ENCODE peak calls at places on chromosomes 12 and 14, in four cellular contexts. V, R, W and B are unnamed samples.

GRCh38 chr14:90060312-90060964 is 1.4 kb upstream of the KCNK13 start:
- DNase-seq in W (no peak), V (peak; percentile 78), R (peak; percentile 44), B (peak; percentile 34)

GRCh38 chr14:103349982-103350381 is 15.9 kb downstream of the EIF5 start:
- DNase-seq in V (no peak), R (no peak), W (no peak), B (no peak)

GRCh38 chr14:105413542-105413886 is 6.1 kb upstream of the MTA1 start:
- DNase-seq in V (no peak), W (no peak), R (no peak), B (no peak)

GRCh38 chr14:51236314-51236713 is 3.7 kb upstream of the TMX1 start:
- DNase-seq in W (no peak), R (no peak), V (peak; percentile 29), B (no peak)

GRCh38 chr12:30417697-30418231 is 277.9 kb downstream of the IPO8 start:
- DNase-seq in W (no peak), R (no peak), V (no peak), B (no peak)

GRCh38 chr14:81350344-81351096 is 49.6 kb downstream of the STON2 start:
- DNase-seq in W (no peak), R (no peak), V (no peak), B (no peak)

GRCh38 chr12:88985631-88986030 is 366.7 kb downstream of the DUSP6 start:
- DNase-seq in W (no peak), V (no peak), R (no peak), B (no peak)

GRCh38 chr12:44525806-44526654 is 350.1 kb downstream of the NELL2 start:
- DNase-seq in R (no peak), V (no peak), W (no peak), B (peak; percentile 39)

GRCh38 chr14:71498151-71498734 is 434.0 kb upstream of the RGS6 start:
- DNase-seq in V (no peak), R (no peak), W (no peak), B (no peak)

GRCh38 chr12:69886101-69886500 is 61.1 kb downstream of the MYRFL start:
- DNase-seq in W (no peak), V (no peak), R (no peak), B (no peak)

GRCh38 chr12:123494124-123494843 is 36.3 kb downstream of the SNRNP35 start:
- DNase-seq in V (no peak), R (no peak), W (no peak), B (no peak)

GRCh38 chr12:6824962-6825381 is 3.2 kb upstream of the P3H3 start:
- DNase-seq in R (no peak), W (no peak), V (no peak), B (no peak)

GRCh38 chr14:72790887-72791566 is 102.9 kb downstream of the DPF3 start:
- DNase-seq in V (no peak), R (no peak), W (no peak), B (no peak)

GRCh38 chr12:65449400-65449799 is 170.9 kb downstream of the MSRB3 start:
- DNase-seq in R (no peak), V (no peak), W (no peak), B (no peak)

GRCh38 chr14:61254803-61255526 is 26.2 kb downstream of the TMEM30B start:
- DNase-seq in V (no peak), R (peak; percentile 50), W (no peak), B (no peak)

GRCh38 chr14:89617471-89618291 is 200.6 kb upstream of the FOXN3 start:
- DNase-seq in R (no peak), V (no peak), W (no peak), B (peak; percentile 12)

GRCh38 chr12:123546281-123546680 is 12.8 kb upstream of the RILPL1 start:
- DNase-seq in W (no peak), V (no peak), R (no peak), B (no peak)

GRCh38 chr12:52950553-52950952 is 1.6 kb downstream of the KRT18 start:
- DNase-seq in V (peak; percentile 2), R (no peak), W (no peak), B (no peak)

GRCh38 chr14:101819251-101819990 is 57.9 kb downstream of the PPP2R5C start:
- DNase-seq in V (no peak), W (no peak), R (no peak), B (no peak)

GRCh38 chr14:50666772-50667490 is 1.2 kb downstream of the SAV1 start:
- DNase-seq in R (no peak), W (no peak), V (peak; percentile 16), B (peak; percentile 37)

GRCh38 chr14:31834616-31835015 is 242.5 kb upstream of the ARHGAP5 start:
- DNase-seq in W (no peak), V (no peak), R (no peak), B (peak; percentile 41)

GRCh38 chr12:32148372-32148771 is 41.7 kb downstream of the BICD1 start:
- DNase-seq in V (no peak), R (no peak), W (no peak), B (no peak)

GRCh38 chr12:49706351-49707126 is 666 bp downstream of the FMNL3 start:
- DNase-seq in R (no peak), W (no peak), V (peak; percentile 32), B (no peak)

GRCh38 chr12:131128556-131128955 is 174.8 kb downstream of the ADGRD1 start:
- DNase-seq in V (no peak), R (no peak), W (no peak), B (no peak)

GRCh38 chr14:102427642-102428041 is 64.9 kb downstream of the TECPR2 start:
- DNase-seq in W (no peak), V (no peak), R (no peak), B (no peak)

GRCh38 chr14:105149146-105149781 is 19.3 kb downstream of the JAG2 start:
- DNase-seq in R (no peak), V (no peak), W (no peak), B (no peak)

GRCh38 chr14:71621276-71621675 is 311.0 kb upstream of the RGS6 start:
- DNase-seq in V (no peak), W (no peak), R (no peak), B (no peak)

GRCh38 chr12:54175130-54175963 is 13.4 kb downstream of the SMUG1 start:
- DNase-seq in V (peak; percentile 60), R (no peak), W (no peak), B (no peak)

GRCh38 chr12:100574262-100575074 is 984 bp downstream of the GAS2L3 start:
- DNase-seq in W (no peak), R (no peak), V (no peak), B (no peak)

GRCh38 chr12:14896477-14897184 is 11.0 kb upstream of the MGP start:
- DNase-seq in R (no peak), W (no peak), V (no peak), B (no peak)
- TF ChIP-seq HDAC6 in R (no peak), W (no peak), V (no peak), B (no peak)

GRCh38 chr12:12176402-12176801 is 90.4 kb downstream of the LRP6 start:
- DNase-seq in V (no peak), R (no peak), W (peak; percentile 53), B (no peak)
- TF ChIP-seq ATF2 in V (no peak), R (no peak), W (no peak), B (no peak)

GRCh38 chr14:75249251-75249957 is 29.2 kb upstream of the FOS start:
- DNase-seq in W (peak; percentile 94), V (peak; percentile 34), R (no peak), B (no peak)
- H3K27ac ChIP-seq in W (peak overlapping the region; percentile 57), V (no peak overlapping the region), R (no peak overlapping the region), B (no peak overlapping the region)

DNA sequence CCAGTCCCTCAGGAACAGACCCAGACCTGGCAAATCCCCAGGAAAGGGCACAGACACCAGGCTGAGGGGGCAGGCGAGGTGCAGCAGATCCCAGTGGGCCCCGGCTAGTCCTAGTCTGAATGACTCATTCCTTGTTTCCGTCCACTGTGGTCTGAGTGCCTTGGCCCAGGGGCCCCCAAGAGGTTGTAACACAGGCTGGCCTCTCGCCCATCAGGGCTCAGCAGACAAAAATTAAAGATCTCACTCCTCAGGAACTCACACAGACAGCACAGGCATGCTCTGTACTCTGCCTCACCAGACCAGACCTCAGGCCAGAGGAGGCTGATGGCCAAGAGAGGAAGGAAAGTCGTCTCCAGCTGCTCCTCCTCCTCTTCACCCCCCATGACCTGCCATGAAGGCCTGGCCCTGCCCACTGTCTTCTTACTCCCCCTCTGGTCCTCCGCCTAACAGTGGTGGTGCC is 7.7 kb upstream of the LTBP2 start:
- DNase-seq in R (no peak), V (peak; percentile 39), W (no peak), B (peak; percentile 63)
- TF ChIP-seq HDAC6 in R (no peak), V (no peak), W (no peak), B (no peak)

GRCh38 chr12:8681129-8681902 is 16.5 kb upstream of the RIMKLB start:
- DNase-seq in W (no peak), R (no peak), V (no peak), B (no peak)
- TF ChIP-seq ATF2 in W (no peak), R (no peak), V (no peak), B (no peak)

GRCh38 chr14:68104518-68104917 is 284.9 kb downstream of the RAD51B start:
- DNase-seq in R (no peak), W (no peak), V (no peak), B (peak; percentile 13)
- H3K27ac ChIP-seq in R (no peak overlapping the region), W (no peak overlapping the region), V (no peak overlapping the region), B (no peak overlapping the region)

GRCh38 chr14:100608064-100608463 is 20.8 kb upstream of the BEGAIN start:
- DNase-seq in V (no peak), R (no peak), W (no peak), B (no peak)

GRCh38 chr14:100609331-100609870 is 22.2 kb upstream of the BEGAIN start:
- DNase-seq in W (no peak), R (no peak), V (no peak), B (no peak)

GRCh38 chr14:100609941-100610391 is 22.7 kb upstream of the BEGAIN start:
- DNase-seq in R (no peak), V (no peak), W (no peak), B (no peak)

GRCh38 chr14:100607611-100607956 is 20.4 kb upstream of the BEGAIN start:
- DNase-seq in W (no peak), R (no peak), V (no peak), B (no peak)

GRCh38 chr14:100608586-100609330 is 21.5 kb upstream of the BEGAIN start:
- DNase-seq in V (no peak), W (no peak), R (no peak), B (no peak)
- TF ChIP-seq HDAC6 in V (no peak), W (no peak), R (no peak), B (no peak)